ENCODE peak calls at places on chromosomes 5 and 9, in seven cellular contexts. O is A549, V is HCT116, S is endothelial cell of umbilical vein, L is K562, A is GM12878, N is SK-N-SH. I is an unnamed sample.

GRCh38 chr9:116066221-116066620 is 87.4 kb upstream of the PAPPA start:
- DNase-seq in O (no peak), V (no peak), S (no peak), L (no peak), A (no peak), N (no peak), I (no peak)

GRCh38 chr5:61346511-61346910 is 14.5 kb downstream of the ZSWIM6 start:
- DNase-seq in O (no peak), V (no peak), S (peak), L (no peak), A (no peak), N (no peak), I (no peak)

GRCh38 chr5:4042311-4042710 is 446.7 kb downstream of the IRX1 start:
- DNase-seq in O (no peak), V (no peak), S (no peak), L (no peak), A (no peak), N (no peak), I (no peak)

GRCh38 chr9:100700689-100701318 is 122.9 kb downstream of the CAVIN4 start:
- DNase-seq in O (peak), V (peak), S (peak), L (peak), A (no peak), N (peak), I (peak)

GRCh38 chr9:94082956-94083355 is 1.3 kb upstream of the PTPDC1 start:
- DNase-seq in O (no peak), V (no peak), S (no peak), L (no peak), A (no peak), N (no peak), I (no peak)

GRCh38 chr9:83934569-83935275 is 13.5 kb upstream of the KIF27 start:
- DNase-seq in O (peak), V (no peak), S (no peak), L (no peak), A (no peak), N (no peak), I (peak)

GRCh38 chr9:8338742-8339425 is 539.3 kb upstream of the DMAC1 start:
- DNase-seq in O (no peak), V (no peak), S (no peak), L (no peak), A (no peak), N (no peak), I (no peak)

GRCh38 chr5:150647275-150648251 is 7.1 kb downstream of the SYNPO start:
- DNase-seq in O (no peak), V (no peak), S (no peak), L (no peak), A (no peak), N (no peak), I (no peak)

GRCh38 chr9:33192493-33193245 is 25.5 kb upstream of the B4GALT1 start:
- DNase-seq in O (no peak), V (no peak), S (no peak), L (no peak), A (no peak), N (no peak), I (no peak)

GRCh38 chr5:176902911-176903664 is 3.9 kb upstream of the HK3 start:
- DNase-seq in O (peak), V (no peak), S (no peak), L (no peak), A (no peak), N (no peak), I (no peak)

GRCh38 chr9:74333633-74334032 is 163.5 kb upstream of the RORB start:
- DNase-seq in O (no peak), V (no peak), S (no peak), L (no peak), A (no peak), N (no peak), I (no peak)

GRCh38 chr5:128536229-128536860 is 1.7 kb downstream of the FBN2 start:
- DNase-seq in O (peak), V (no peak), S (peak), L (no peak), A (no peak), N (no peak), I (no peak)
- H3K4me3 ChIP-seq in O (peak), V (no peak), S (peak), L (no peak), A (no peak), N (no peak), I (no peak)

GRCh38 chr9:112971415-112971814 is 40.6 kb downstream of the ZNF883 start:
- DNase-seq in O (peak), V (peak), S (no peak), L (no peak), A (no peak), N (peak), I (peak)

GRCh38 chr9:112969730-112970129 is 42.3 kb downstream of the ZNF883 start:
- DNase-seq in O (no peak), V (no peak), S (no peak), L (no peak), A (no peak), N (no peak), I (no peak)

DNA sequence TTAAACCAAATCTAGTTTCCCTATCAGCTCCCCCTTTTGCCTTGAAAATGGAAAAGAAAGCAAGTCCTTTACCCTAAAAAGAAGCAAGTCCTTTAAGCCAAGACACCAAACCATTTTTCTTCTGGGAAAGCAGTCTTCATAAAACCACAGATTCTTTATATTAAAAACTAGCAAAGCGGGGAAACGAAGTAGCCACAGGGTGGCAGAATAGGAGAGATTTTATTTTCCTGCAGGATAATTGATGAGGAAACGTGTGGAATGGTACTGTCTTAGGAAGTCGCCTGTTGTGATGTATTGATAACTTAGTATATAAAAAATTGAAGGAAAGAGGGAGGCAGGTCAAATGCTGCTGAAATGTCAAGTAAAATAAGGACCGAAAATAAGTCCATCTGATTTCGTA is 41.1 kb downstream of the ZNF883 start:
- DNase-seq in O (no peak), V (no peak), S (no peak), L (no peak), A (no peak), N (peak), I (peak)
- TF ChIP-seq MAX in O (no peak), V (no peak), S (no peak), L (no peak), A (no peak), N (no peak), I (no peak)

GRCh38 chr5:59810041-59810440 is 83.5 kb downstream of the PDE4D start:
- DNase-seq in O (peak), V (peak), S (peak), L (peak), A (no peak), N (peak), I (peak)
- H3K4me3 ChIP-seq in O (peak), V (no peak), S (no peak), L (no peak), A (no peak), N (peak), I (peak)

GRCh38 chr9:684055-684949 is 157.2 kb upstream of the DMRT1 start:
- DNase-seq in O (no peak), V (no peak), S (peak), L (no peak), A (no peak), N (no peak), I (no peak)
- TF ChIP-seq MAX in O (no peak), V (no peak), S (no peak), L (no peak), A (no peak), N (no peak), I (no peak)

GRCh38 chr9:125529589-125530515 is 177.2 kb downstream of the MAPKAP1 start:
- DNase-seq in O (no peak), V (no peak), S (no peak), L (no peak), A (peak), N (no peak), I (peak)
- H3K4me3 ChIP-seq in O (no peak), V (no peak), S (no peak), L (no peak), A (no peak), N (no peak), I (no peak)

I was measured in NB4.